ENCODE peak calls at places on chromosomes 7 and 10, in five cellular contexts. S is HCT116, J is spleen, X is H1, H is stomach. R is an unnamed sample.

GRCh38 chr7:80659120-80660055 is 20.9 kb downstream of the CD36 start:
- DNase-seq in J (no peak), S (peak; percentile 31), X (no peak), H (no peak), R (no peak)

GRCh38 chr10:70578371-70578947 is 24.1 kb downstream of the PRF1 start:
- DNase-seq in J (no peak), H (no peak), X (no peak), S (peak; percentile 100), R (no peak)

GRCh38 chr10:95341716-95342130 is 50.9 kb upstream of the PDLIM1 start:
- DNase-seq in H (no peak), X (no peak), J (no peak), S (no peak), R (no peak)

GRCh38 chr10:24642921-24643678 is 80.6 kb downstream of the ARHGAP21 start:
- DNase-seq in H (no peak), J (no peak), X (no peak), S (peak; percentile 71), R (no peak)

GRCh38 chr10:67678335-67678974 is 17.5 kb downstream of the CTNNA3 start:
- DNase-seq in H (no peak), S (no peak), X (no peak), J (no peak), R (no peak)

GRCh38 chr10:131846224-131847101 is 54.3 kb upstream of the PPP2R2D start:
- DNase-seq in X (peak; percentile 41), H (no peak), J (peak; percentile 56), S (no peak), R (peak; percentile 42)

GRCh38 chr7:17934612-17935247 is 5.6 kb downstream of the SNX13 start:
- DNase-seq in H (no peak), S (no peak), J (no peak), X (no peak), R (no peak)

GRCh38 chr10:132047575-132048293 is 18.0 kb upstream of the JAKMIP3 start:
- DNase-seq in J (no peak), H (no peak), X (no peak), S (no peak), R (no peak)

GRCh38 chr7:46512901-46513431 is 591.9 kb upstream of the IGFBP3 start:
- DNase-seq in X (no peak), H (no peak), S (no peak), J (no peak), R (no peak)

GRCh38 chr10:109946680-109947446 is 23.6 kb upstream of the XPNPEP1 start:
- DNase-seq in X (no peak), S (no peak), J (no peak), H (no peak), R (no peak)

GRCh38 chr10:28922127-28922526 is 244.8 kb downstream of the BAMBI start:
- DNase-seq in H (no peak), J (no peak), S (no peak), X (no peak), R (no peak)

GRCh38 chr7:155919400-155920067 is 107.3 kb upstream of the SHH start:
- DNase-seq in J (peak; percentile 62), H (no peak), X (no peak), S (no peak), R (no peak)

GRCh38 chr7:55247466-55247865 is 117.7 kb upstream of the LANCL2 start:
- DNase-seq in X (no peak), J (no peak), S (no peak), H (no peak), R (no peak)

GRCh38 chr7:142943706-142944268 is 4.5 kb downstream of the LLCFC1 start:
- DNase-seq in H (no peak), X (no peak), S (no peak), J (no peak), R (no peak)

GRCh38 chr7:151237244-151238189 is 5.2 kb downstream of the CHPF2 start:
- DNase-seq in J (peak; percentile 78), H (no peak), S (no peak), X (no peak), R (no peak)

GRCh38 chr7:24652551-24652950 is 79.3 kb downstream of the PALS2 start:
- DNase-seq in H (no peak), J (no peak), S (no peak), X (no peak), R (no peak)

GRCh38 chr10:111384556-111384955 is 307.7 kb downstream of the ADRA2A start:
- DNase-seq in X (no peak), S (no peak), H (no peak), J (no peak), R (no peak)

GRCh38 chr10:75009426-75009825 is 102.0 kb upstream of the SAMD8 start:
- DNase-seq in J (no peak), S (no peak), H (no peak), X (no peak), R (no peak)

GRCh38 chr7:150988230-150989226 is 2.3 kb upstream of the NOS3 start:
- DNase-seq in X (peak; percentile 98), J (peak; percentile 87), H (no peak), S (no peak), R (no peak)

GRCh38 chr10:79020605-79021004 is 48.2 kb upstream of the ZMIZ1 start:
- DNase-seq in X (no peak), S (no peak), J (no peak), H (no peak), R (no peak)

GRCh38 chr10:44198780-44199097 is 186.2 kb downstream of the CXCL12 start:
- DNase-seq in H (no peak), J (no peak), S (no peak), X (no peak), R (no peak)

GRCh38 chr7:138477081-138477578 is 17.1 kb downstream of the TRIM24 start:
- DNase-seq in H (no peak), J (no peak), S (no peak), X (no peak), R (no peak)

GRCh38 chr10:119541046-119541445 is 1.5 kb downstream of the RGS10 start:
- DNase-seq in X (no peak), S (no peak), J (no peak), H (no peak), R (no peak)

GRCh38 chr7:47147213-47147631 is 434.7 kb downstream of the TNS3 start:
- DNase-seq in X (no peak), J (no peak), H (no peak), S (no peak), R (no peak)

GRCh38 chr7:6422926-6423632 is 24.7 kb downstream of the DAGLB start:
- DNase-seq in H (peak; percentile 41), J (peak; percentile 89), S (no peak), X (no peak), R (no peak)

GRCh38 chr7:137903382-137904169 is 56.8 kb upstream of the DGKI start:
- DNase-seq in S (peak; percentile 57), J (peak; percentile 78), X (peak; percentile 60), H (peak; percentile 60), R (peak; percentile 55)

GRCh38 chr10:31383810-31384588 is 65.0 kb downstream of the ZEB1 start:
- DNase-seq in H (no peak), X (no peak), J (no peak), S (no peak), R (no peak)

GRCh38 chr10:80489371-80490112 is 35.4 kb downstream of the TSPAN14 start:
- DNase-seq in S (no peak), J (peak; percentile 50), H (no peak), X (no peak), R (no peak)

GRCh38 chr7:117279931-117280525 is 42.8 kb downstream of the WNT2 start:
- DNase-seq in H (no peak), X (no peak), S (no peak), J (no peak), R (no peak)

GRCh38 chr7:85185355-85186082 is 1.3 kb downstream of the SEMA3D start:
- DNase-seq in S (no peak), X (peak; percentile 71), H (peak; percentile 42), J (peak; percentile 79), R (peak; percentile 58)

GRCh38 chr7:91474074-91474473 is 209.8 kb downstream of the FZD1 start:
- DNase-seq in J (no peak), S (no peak), X (no peak), H (no peak), R (no peak)

GRCh38 chr10:97851341-97852001 is 1.8 kb downstream of the GOLGA7B start:
- DNase-seq in S (no peak), H (no peak), X (no peak), J (peak; percentile 52), R (no peak)

GRCh38 chr10:37685741-37686683 is 171.4 kb downstream of the ZNF248 start:
- DNase-seq in S (no peak), H (no peak), J (peak; percentile 59), X (no peak), R (no peak)

GRCh38 chr10:14595526-14596182 is 179.0 kb downstream of the FAM107B start:
- DNase-seq in H (no peak), S (no peak), J (no peak), X (no peak), R (no peak)
- TF ChIP-seq POLR2A in H (no peak), S (no peak), J (no peak), X (no peak), R (no peak)

DNA sequence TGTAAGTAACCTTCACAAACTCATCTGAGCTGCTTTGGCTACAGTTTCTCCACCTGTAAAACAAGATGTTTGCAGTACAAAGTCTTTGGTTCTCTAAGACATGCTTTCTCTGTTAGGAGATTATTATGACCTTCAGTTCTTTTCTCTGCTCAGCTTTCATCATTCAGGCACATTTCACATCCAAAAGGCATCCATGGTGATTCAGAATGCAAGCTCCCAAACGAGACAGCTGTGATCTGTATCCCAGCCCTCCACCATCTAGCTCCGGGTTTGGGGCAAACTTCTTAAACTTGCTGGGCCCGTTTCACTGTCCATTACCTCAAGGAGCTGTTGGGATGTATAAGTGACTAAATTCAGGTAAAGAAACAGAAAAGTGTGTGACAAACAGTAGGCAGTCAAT is 95.8 kb upstream of the COL1A2 start:
- DNase-seq in J (no peak), H (no peak), X (no peak), S (no peak), R (no peak)
- H3K27ac ChIP-seq in J (no peak overlapping the region), H (no peak overlapping the region), X (no peak overlapping the region), S (no peak overlapping the region), R (peak overlapping the region; percentile 14)

DNA sequence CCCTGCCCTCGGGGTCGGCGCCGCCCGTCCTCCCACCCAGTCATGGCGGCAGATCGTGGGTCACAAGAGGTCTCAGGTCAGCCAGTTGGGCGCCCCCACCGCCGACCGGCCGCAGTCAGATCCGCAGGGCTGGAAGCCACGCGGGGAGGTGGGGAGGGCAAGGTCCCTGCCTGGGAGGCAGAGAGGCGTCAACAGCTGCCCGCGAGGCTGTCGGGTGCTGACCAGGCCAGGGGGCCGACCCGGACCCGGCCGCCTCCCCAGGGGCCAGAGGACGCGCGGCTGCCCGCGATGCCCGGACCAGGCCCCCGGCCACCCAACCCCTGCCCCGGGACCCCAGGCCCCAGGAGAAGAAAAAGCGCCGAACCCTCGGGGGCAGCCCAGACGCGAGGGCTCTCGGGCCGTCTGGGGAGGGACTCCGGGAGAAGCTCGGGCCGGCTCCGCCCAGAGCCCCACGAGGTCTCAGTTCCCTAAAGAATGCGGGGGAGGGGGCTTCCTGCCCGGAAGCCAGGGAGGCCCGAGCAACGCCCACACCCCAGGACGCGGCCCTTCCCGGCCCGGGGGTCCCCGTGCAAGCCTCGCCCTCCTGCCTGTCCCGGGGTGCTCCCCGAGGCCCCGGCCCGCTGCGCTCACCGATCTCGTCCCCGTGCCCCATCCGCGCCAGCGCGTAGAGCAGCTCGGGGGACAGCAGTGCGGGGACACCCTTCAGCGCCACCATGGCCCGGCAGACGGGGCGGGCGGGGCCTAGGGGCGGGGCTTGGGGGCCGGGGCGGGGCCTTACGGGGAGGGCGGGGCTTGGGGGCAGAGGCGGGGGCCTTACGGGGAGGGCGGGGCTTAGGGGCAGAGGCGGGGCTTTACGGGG is at the start of gene FUOM:
- DNase-seq in X (peak; percentile 95), J (peak; percentile 94), S (peak; percentile 7), H (no peak), R (no peak)
- TF ChIP-seq POLR2AphosphoS5 in X (no peak), J (peak; percentile 79), S (peak; percentile 68), H (no peak), R (no peak)

GRCh38 chr10:122162566-122163181 is 108.4 kb upstream of the BTBD16 start:
- DNase-seq in S (no peak), H (peak; percentile 56), X (no peak), J (no peak), R (no peak)
- TF ChIP-seq POLR2A in S (no peak), H (no peak), X (no peak), J (no peak), R (no peak)